ENCODE peak calls at places on chromosomes 5 and 9, in four cellular contexts. I, T, R and K are unnamed samples.

GRCh38 chr5:127785098-127785927 is 82.1 kb downstream of the CCDC192 start:
- DNase-seq in I (no peak), T (peak), R (no peak), K (no peak)

GRCh38 chr9:5549671-5550650 is 39.6 kb downstream of the PDCD1LG2 start:
- DNase-seq in I (peak), T (peak), R (no peak), K (no peak)

GRCh38 chr5:59543826-59544442 is 349.6 kb downstream of the PDE4D start:
- DNase-seq in I (no peak), T (no peak), R (no peak), K (no peak)

GRCh38 chr9:536597-537511 is 304.6 kb upstream of the DMRT1 start:
- DNase-seq in I (no peak), T (no peak), R (no peak), K (no peak)

GRCh38 chr5:17796757-17797398 is 162.6 kb downstream of the TAF11L14 start:
- DNase-seq in I (peak), T (no peak), R (no peak), K (no peak)

GRCh38 chr9:108400267-108400666 is 455.5 kb downstream of the ACTL7B start:
- DNase-seq in I (no peak), T (no peak), R (no peak), K (no peak)

GRCh38 chr5:154320690-154321089 is 125.1 kb upstream of the SAP30L start:
- DNase-seq in I (no peak), T (peak), R (no peak), K (no peak)

GRCh38 chr9:93139365-93140182 is 5.5 kb upstream of the NINJ1 start:
- DNase-seq in I (no peak), T (no peak), R (no peak), K (no peak)

GRCh38 chr5:3361811-3362605 is 233.6 kb upstream of the IRX1 start:
- DNase-seq in I (no peak), T (no peak), R (no peak), K (no peak)

GRCh38 chr5:77312411-77312810 is 101.9 kb downstream of the PDE8B start:
- DNase-seq in I (no peak), T (peak), R (no peak), K (no peak)

GRCh38 chr5:55063899-55064298 is 38.5 kb upstream of the GZMA start:
- DNase-seq in I (no peak), T (peak), R (no peak), K (no peak)

GRCh38 chr5:90503596-90503995 is 25.8 kb downstream of the LYSMD3 start:
- DNase-seq in I (no peak), T (no peak), R (no peak), K (no peak)

GRCh38 chr5:17411436-17411835 is 86.6 kb upstream of the TAF11L2 start:
- DNase-seq in I (no peak), T (peak), R (no peak), K (no peak)

GRCh38 chr9:21047315-21047714 is 15.9 kb upstream of the HACD4 start:
- DNase-seq in I (no peak), T (no peak), R (no peak), K (no peak)

GRCh38 chr9:98687911-98688310 is 20.8 kb downstream of the GABBR2 start:
- DNase-seq in I (no peak), T (peak), R (no peak), K (no peak)

GRCh38 chr5:31413030-31413812 is 118.7 kb downstream of the DROSHA start:
- DNase-seq in I (no peak), T (no peak), R (no peak), K (no peak)

GRCh38 chr5:57313716-57314115 is 139.9 kb downstream of the GPBP1 start:
- DNase-seq in I (no peak), T (no peak), R (no peak), K (no peak)

GRCh38 chr5:71830626-71831539 is 111.8 kb downstream of the CARTPT start:
- DNase-seq in I (peak), T (peak), R (no peak), K (peak)

DNA sequence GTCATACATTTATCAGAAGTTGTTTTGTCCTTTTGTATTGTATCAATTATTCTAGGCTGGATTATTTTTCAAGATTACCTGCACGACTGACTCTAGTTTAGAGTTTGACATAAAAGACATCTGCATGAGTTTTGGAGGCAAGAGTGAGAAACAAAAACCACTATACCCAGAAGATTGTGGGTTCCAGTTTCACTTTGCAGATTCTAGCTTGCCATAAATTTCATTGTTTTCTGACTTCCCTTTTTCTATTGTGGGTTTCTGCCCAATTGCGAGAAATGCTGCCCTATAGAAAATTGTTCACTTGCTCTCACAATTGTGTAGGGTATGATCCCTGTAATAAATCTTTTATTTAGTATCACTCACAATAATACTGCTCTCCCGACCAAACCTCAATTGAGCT is 1043.4 kb upstream of the CDH10 start:
- DNase-seq in I (no peak), T (no peak), R (no peak), K (no peak)
- H3K4me3 ChIP-seq in I (no peak), T (no peak), R (no peak), K (no peak)

GRCh38 chr9:131732061-131732526 is 7.8 kb downstream of the RAPGEF1 start:
- DNase-seq in I (peak), T (peak), R (no peak), K (no peak)
- TF ChIP-seq POLR2A in I (no peak), T (no peak), R (no peak), K (no peak)

GRCh38 chr9:113608082-113608685 is 144.7 kb downstream of the RGS3 start:
- DNase-seq in I (no peak), T (no peak), R (peak), K (no peak)
- TF ChIP-seq CTCF in I (no peak), T (no peak), R (no peak), K (no peak)

DNA sequence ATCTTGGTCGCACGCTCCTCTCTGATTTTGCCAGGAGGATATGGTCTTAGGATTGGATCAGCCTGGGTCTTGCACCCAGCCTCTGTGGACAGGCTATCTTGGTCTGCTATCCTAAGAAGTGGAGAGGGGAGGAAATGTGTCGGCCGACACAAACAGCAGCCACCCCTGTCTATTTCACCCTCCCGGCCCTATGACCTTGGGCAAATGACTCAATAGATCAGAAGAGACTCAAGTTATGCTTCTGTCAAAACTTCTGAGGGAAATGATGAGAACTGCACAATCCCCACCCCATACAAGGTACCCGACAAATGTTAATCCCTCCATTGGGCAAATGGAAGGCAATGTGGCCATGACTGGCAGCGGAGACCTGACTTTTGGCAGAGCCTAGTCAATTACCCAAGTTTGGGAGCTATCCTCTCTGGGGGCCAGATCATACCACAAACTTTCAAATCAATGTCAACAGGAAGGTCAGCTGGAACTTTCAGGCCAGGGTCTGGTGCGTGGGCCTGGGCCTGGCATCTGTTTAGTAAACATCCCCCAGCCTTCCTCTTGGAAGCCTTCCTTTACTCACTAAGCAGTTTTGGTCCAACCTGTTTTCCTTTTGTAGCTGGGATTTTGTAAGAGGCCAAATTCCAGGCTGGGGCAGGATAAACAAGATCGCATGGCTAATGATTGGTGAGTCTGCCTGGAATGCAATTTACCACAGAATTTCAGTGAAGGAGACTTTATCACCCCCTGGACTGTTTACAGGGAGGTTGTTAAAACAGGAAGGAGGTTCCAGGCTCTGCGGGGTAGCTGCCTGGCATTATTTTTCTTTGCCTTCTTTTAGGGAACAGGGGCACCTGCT is 64.2 kb upstream of the CPEB4 start:
- DNase-seq in I (peak), T (peak), R (no peak), K (no peak)
- H3K4me3 ChIP-seq in I (no peak), T (no peak), R (no peak), K (no peak)

DNA sequence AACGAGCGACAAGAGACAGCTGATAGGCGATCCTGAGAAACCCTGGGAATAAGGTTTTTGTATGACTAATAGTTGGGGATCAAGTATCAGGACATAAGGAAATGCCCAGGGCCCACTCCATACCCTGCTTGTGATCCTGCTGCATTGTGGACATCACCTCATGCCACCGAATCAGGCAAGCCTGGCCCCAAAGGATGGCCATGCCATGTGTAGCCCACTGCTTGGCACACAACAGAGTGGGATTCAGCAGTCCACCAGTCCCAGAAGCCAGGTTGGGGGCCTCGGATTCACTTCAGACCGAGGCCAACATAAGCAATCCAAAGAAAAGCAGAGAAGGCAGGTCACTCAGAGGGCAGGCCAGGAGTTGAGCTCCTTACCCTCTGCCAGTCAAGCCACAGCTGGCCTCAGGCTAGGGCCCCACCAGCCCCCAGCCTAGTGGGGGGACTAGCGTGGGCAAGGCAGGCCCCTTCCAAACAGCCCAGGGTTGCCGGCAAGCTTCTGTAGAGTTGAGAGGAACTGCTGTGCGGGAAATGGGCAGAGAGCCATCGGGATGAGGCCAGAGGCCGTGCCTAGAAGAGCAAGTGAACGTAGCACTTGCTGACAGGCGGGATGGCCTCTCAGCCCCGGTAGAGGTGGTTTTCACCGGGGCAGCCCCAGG is 5.0 kb downstream of the NOP16 start:
- DNase-seq in I (no peak), T (no peak), R (peak), K (no peak)
- TF ChIP-seq POLR2A in I (no peak), T (no peak), R (no peak), K (no peak)